ENCODE peak calls at places on chromosomes 4 and X, in seven cellular contexts. N, U, P, J, G, L and X are unnamed samples.

GRCh38 chr4:133995243-133995960 is 206.2 kb downstream of the PABPC4L start:
- DNase-seq in L (no peak), P (no peak), U (no peak), G (no peak), N (no peak), J (no peak), X (no peak)

GRCh38 chr4:42654606-42655005 is 2.3 kb downstream of the ATP8A1 start:
- DNase-seq in L (no peak), J (no peak), G (no peak), N (peak; percentile 13), U (no peak), P (peak; percentile 41), X (no peak)

GRCh38 chr4:123980736-123981285 is 584.2 kb downstream of the SPRY1 start:
- DNase-seq in L (no peak), J (no peak), G (no peak), P (no peak), N (no peak), U (no peak), X (no peak)

GRCh38 chr4:84753318-84753972 is 170.5 kb downstream of the CDS1 start:
- DNase-seq in P (no peak), N (no peak), J (no peak), L (no peak), G (no peak), U (no peak), X (no peak)

GRCh38 chr4:182093947-182094346 is 149.3 kb upstream of the TENM3 start:
- DNase-seq in J (no peak), N (no peak), U (no peak), G (no peak), P (no peak), L (no peak), X (no peak)

GRCh38 chr4:22962186-22962786 is 269.5 kb downstream of the GBA3 start:
- DNase-seq in G (no peak), L (no peak), P (peak; percentile 26), N (no peak), J (no peak), U (no peak), X (no peak)

GRCh38 chr4:82017680-82018079 is 356.1 kb downstream of the HNRNPD start:
- DNase-seq in L (no peak), J (no peak), U (no peak), N (no peak), G (no peak), P (peak; percentile 24), X (no peak)

GRCh38 chr4:169116270-169116901 is 106.3 kb upstream of the CBR4 start:
- DNase-seq in U (no peak), J (no peak), L (no peak), P (no peak), N (peak; percentile 9), G (no peak), X (no peak)

GRCh38 chr4:143343276-143343831 is 6.7 kb downstream of the GAB1 start:
- DNase-seq in U (peak; percentile 76), L (no peak), P (no peak), J (no peak), G (no peak), N (no peak), X (no peak)

GRCh38 chrX:121365572-121366161 is 318.3 kb downstream of the GLUD2 start:
- DNase-seq in P (no peak), J (no peak), L (no peak), G (no peak), N (no peak), U (peak; percentile 28), X (no peak)

GRCh38 chr4:11720292-11720691 is 291.6 kb upstream of the HS3ST1 start:
- DNase-seq in G (no peak), P (peak; percentile 9), L (no peak), U (no peak), J (no peak), N (no peak), X (no peak)

GRCh38 chrX:1673337-1673736 is 58.5 kb downstream of the ASMT start:
- DNase-seq in N (no peak), J (no peak), P (peak; percentile 48), U (peak; percentile 35), G (no peak), L (peak; percentile 46), X (no peak)

GRCh38 chrX:65451663-65452062 is 82.9 kb downstream of the LAS1L start:
- DNase-seq in J (no peak), N (peak; percentile 6), L (no peak), U (no peak), G (no peak), P (peak; percentile 6), X (no peak)

GRCh38 chrX:100673397-100673953 is 29.5 kb downstream of the SRPX2 start:
- DNase-seq in J (no peak), N (no peak), P (peak; percentile 42), U (no peak), G (no peak), L (no peak), X (no peak)

GRCh38 chr4:37793562-37793961 is 32.9 kb upstream of the PGM2 start:
- DNase-seq in U (peak; percentile 18), G (no peak), P (peak; percentile 35), L (no peak), N (no peak), J (no peak), X (no peak)

GRCh38 chr4:76305971-76306881 is at the start of gene STBD1:
- DNase-seq in P (peak; percentile 88), G (peak; percentile 3), J (peak; percentile 78), U (peak; percentile 85), L (peak; percentile 37), N (peak; percentile 45), X (peak; percentile 19)

GRCh38 chrX:38816158-38816557 is 14.9 kb downstream of the MID1IP1 start:
- DNase-seq in L (peak; percentile 20), J (no peak), N (no peak), G (no peak), P (no peak), U (no peak), X (no peak)

GRCh38 chr4:8708401-8709021 is 115.9 kb downstream of the CPZ start:
- DNase-seq in J (no peak), L (no peak), P (no peak), G (no peak), U (no peak), N (no peak), X (no peak)

GRCh38 chr4:8914461-8915171 is 43.0 kb upstream of the HMX1 start:
- DNase-seq in P (peak; percentile 2), J (no peak), G (no peak), N (no peak), U (no peak), L (no peak), X (no peak)

GRCh38 chr4:24419147-24420034 is 165.0 kb downstream of the DHX15 start:
- DNase-seq in N (peak; percentile 42), J (peak; percentile 69), L (peak; percentile 65), U (peak; percentile 79), G (peak; percentile 8), P (peak; percentile 79), X (peak; percentile 28)

GRCh38 chr4:57426779-57427395 is 316.7 kb upstream of the IGFBP7 start:
- DNase-seq in G (no peak), N (peak; percentile 12), J (peak; percentile 22), L (no peak), P (peak; percentile 76), U (peak; percentile 73), X (no peak)

GRCh38 chr4:151691639-151692442 is 69.0 kb downstream of the GATB start:
- DNase-seq in G (no peak), N (no peak), J (no peak), U (no peak), L (no peak), P (no peak), X (no peak)

GRCh38 chrX:132119821-132120220 is 8.0 kb downstream of the FRMD7 start:
- DNase-seq in P (no peak), U (peak; percentile 23), G (no peak), N (peak; percentile 12), J (no peak), L (no peak), X (no peak)

GRCh38 chr4:151581575-151581974 is 172.6 kb downstream of the FHIP1A start:
- DNase-seq in J (no peak), P (no peak), N (no peak), L (no peak), G (no peak), U (no peak), X (no peak)

GRCh38 chr4:6327220-6327917 is 57.7 kb downstream of the WFS1 start:
- DNase-seq in G (peak; percentile 49), L (peak; percentile 82), N (peak; percentile 90), J (peak; percentile 87), U (peak; percentile 68), P (peak; percentile 94), X (peak; percentile 68)

GRCh38 chr4:175066923-175067627 is 148.9 kb downstream of the ADAM29 start:
- DNase-seq in P (no peak), G (no peak), L (no peak), U (no peak), N (no peak), J (no peak), X (no peak)

GRCh38 chr4:125314676-125315570 is at the start of gene FAT4:
- DNase-seq in N (peak; percentile 58), U (peak; percentile 66), L (peak; percentile 16), P (peak; percentile 96), J (peak; percentile 96), G (peak; percentile 31), X (peak; percentile 26)